ENCODE peak calls at places on chromosomes 13 and 19, in four cellular contexts. W is H9, N is mesenchymal stem cell, C is IMR-90. Z is an unnamed sample.

GRCh38 chr13:33349314-33349995 is 63.9 kb upstream of the STARD13 start:
- DNase-seq in W (peak), N (peak), C (no peak), Z (peak)

GRCh38 chr13:98143601-98144500 is 957 bp downstream of the FARP1 start:
- DNase-seq in N (peak), C (peak), W (no peak), Z (no peak)

GRCh38 chr13:26425439-26426358 is 131.8 kb upstream of the WASF3 start:
- DNase-seq in C (peak), N (peak), W (no peak), Z (no peak)

GRCh38 chr19:5147971-5148793 is 179.3 kb downstream of the KDM4B start:
- DNase-seq in N (no peak), W (no peak), C (no peak), Z (no peak)

GRCh38 chr13:95530178-95530577 is 22.3 kb upstream of the CLDN10 start:
- DNase-seq in N (peak), W (no peak), C (peak), Z (no peak)

GRCh38 chr19:1002600-1002999 is 2.4 kb downstream of the GRIN3B start:
- DNase-seq in N (no peak), W (no peak), C (no peak), Z (no peak)

GRCh38 chr19:1407662-1408299 is 395 bp downstream of the DAZAP1 start:
- DNase-seq in W (no peak), C (no peak), N (no peak), Z (no peak)

GRCh38 chr19:36837525-36837901 is 674 bp downstream of the ZNF790 start:
- DNase-seq in N (no peak), W (no peak), C (no peak), Z (no peak)

GRCh38 chr19:57362419-57362818 is 932 bp upstream of the TRAPPC2B start:
- DNase-seq in W (no peak), N (no peak), C (no peak), Z (no peak)

GRCh38 chr13:24882665-24883064 is 118.7 kb downstream of the RNF17 start:
- DNase-seq in N (no peak), C (no peak), W (no peak), Z (no peak)
- H2AFZ ChIP-seq in N (no peak), C (no peak), W (no peak), Z (no peak)

GRCh38 chr19:17841810-17842662 is 5.7 kb downstream of the JAK3 start:
- DNase-seq in C (peak), N (peak), W (peak), Z (peak)
- H3K23ac ChIP-seq in C (no peak), N (peak), W (no peak), Z (peak)

DNA sequence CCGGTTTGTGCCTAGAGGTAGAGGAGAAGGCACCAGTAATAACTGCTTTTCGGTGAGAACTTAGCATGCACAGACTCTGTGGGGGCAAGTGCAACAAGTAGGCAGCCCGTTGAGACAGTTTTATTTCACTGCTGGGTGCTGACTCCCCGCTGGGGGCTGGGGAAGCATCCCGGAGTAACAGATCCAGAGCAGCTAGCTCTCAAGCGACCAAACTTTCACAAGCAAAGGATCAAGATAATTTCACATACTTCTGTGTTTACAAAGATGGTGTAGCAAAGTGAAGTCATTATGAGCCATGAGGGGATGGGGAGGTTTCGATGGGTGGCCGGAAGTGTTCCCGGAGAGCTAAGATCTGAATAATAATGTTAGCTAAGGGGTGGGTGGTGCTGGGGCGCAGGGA is 2.8 kb downstream of the NACC1 start:
- DNase-seq in W (no peak), C (peak), N (peak), Z (no peak)
- H2BK5ac ChIP-seq in W (no peak), C (peak), N (no peak), Z (no peak)

GRCh38 chr19:2495651-2496316 is 19.9 kb downstream of the GADD45B start:
- DNase-seq in W (no peak), N (peak), C (no peak), Z (no peak)
- H2AFZ ChIP-seq in W (no peak), N (no peak), C (peak), Z (no peak)

GRCh38 chr19:41264581-41265375 is 606 bp downstream of the HNRNPUL1 start:
- DNase-seq in C (peak), W (peak), N (peak), Z (no peak)
- H3K23ac ChIP-seq in C (peak), W (no peak), N (peak), Z (peak)

GRCh38 chr19:19860756-19861390 is 4.8 kb upstream of the ZNF253 start:
- DNase-seq in W (peak), C (no peak), N (no peak), Z (peak)
- H2BK5ac ChIP-seq in W (no peak), C (no peak), N (no peak), Z (no peak)

GRCh38 chr13:41813426-41813825 is 147.5 kb downstream of the VWA8 start:
- DNase-seq in N (no peak), C (peak), W (no peak), Z (no peak)

GRCh38 chr13:41809962-41810361 is 150.9 kb downstream of the VWA8 start:
- DNase-seq in N (no peak), C (no peak), W (no peak), Z (no peak)

GRCh38 chr13:41812851-41813250 is 148.1 kb downstream of the VWA8 start:
- DNase-seq in C (no peak), N (no peak), W (no peak), Z (no peak)

GRCh38 chr13:41812237-41812636 is 148.7 kb downstream of the VWA8 start:
- DNase-seq in N (no peak), C (no peak), W (no peak), Z (no peak)

DNA sequence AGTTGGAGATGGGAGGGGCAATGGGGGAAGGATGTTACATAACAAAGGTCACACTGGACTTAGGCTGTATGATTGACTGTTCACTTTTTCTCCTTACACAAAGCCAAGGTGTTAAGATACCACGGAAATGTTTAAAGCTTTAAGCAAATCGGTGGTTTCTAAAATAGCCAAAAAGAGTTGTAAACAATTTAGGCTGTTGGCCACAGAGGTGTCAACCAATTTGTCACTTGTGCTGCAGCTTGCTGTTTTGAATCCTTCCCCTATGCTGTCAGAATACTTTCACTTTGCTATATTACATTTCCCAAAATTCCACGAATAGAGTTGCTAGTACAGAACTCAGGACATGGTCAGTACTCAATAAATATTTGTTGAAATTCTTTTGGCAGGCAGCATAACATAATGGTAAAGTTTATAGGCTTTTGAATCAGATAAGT is 149.3 kb downstream of the VWA8 start:
- DNase-seq in C (no peak), N (no peak), W (no peak), Z (no peak)
- H2AFZ ChIP-seq in C (no peak), N (no peak), W (no peak), Z (no peak)